ENCODE peak calls at places on chromosomes 2 and 18, in eight cellular contexts. X is cardiac muscle cell; Z is endothelial cell of umbilical vein; K is A549; P is right atrium auricular region; J is tibial artery; M is prostate gland; L is naive thymus-derived CD4-positive, alpha-beta T cell. H is an unnamed sample. For H3K4me1, the result is how much of the 10 kb centered on the place peaks cover.

GRCh38 chr2:174603280-174603679 is 5.7 kb upstream of the WIPF1 start:
- DNase-seq in X (peak), K (peak), M (peak), L (no peak), P (peak), J (peak), Z (peak), H (peak)

GRCh38 chr2:53994735-53995538 is 24.1 kb upstream of the PSME4 start:
- DNase-seq in J (no peak), X (no peak), K (no peak), P (no peak), Z (no peak), L (no peak), M (no peak), H (peak)

GRCh38 chr2:239608723-239609122 is 207.9 kb upstream of the HDAC4 start:
- DNase-seq in L (no peak), Z (no peak), J (no peak), X (no peak), M (no peak), P (peak), K (no peak), H (no peak)

GRCh38 chr2:174873457-174873856 is 109.2 kb upstream of the CHRNA1 start:
- DNase-seq in Z (no peak), X (peak), K (no peak), P (no peak), M (no peak), L (no peak), J (no peak), H (no peak)

GRCh38 chr2:239175181-239175580 is 225.6 kb downstream of the HDAC4 start:
- DNase-seq in M (no peak), P (no peak), X (no peak), Z (no peak), J (no peak), K (no peak), L (no peak), H (no peak)

GRCh38 chr2:11177871-11178598 is 22.8 kb downstream of the SLC66A3 start:
- DNase-seq in X (no peak), L (no peak), P (no peak), J (no peak), K (no peak), M (no peak), Z (no peak), H (no peak)

GRCh38 chr2:28509361-28509760 is 13.5 kb downstream of the PLB1 start:
- DNase-seq in P (peak), M (no peak), X (no peak), K (no peak), Z (no peak), J (no peak), L (no peak), H (no peak)

GRCh38 chr18:45155526-45155925 is 459.8 kb upstream of the SLC14A2 start:
- DNase-seq in Z (no peak), M (no peak), X (no peak), P (no peak), J (no peak), K (no peak), L (no peak), H (no peak)

GRCh38 chr2:44980786-44981713 is 28.2 kb downstream of the SIX2 start:
- DNase-seq in K (no peak), L (no peak), M (no peak), J (no peak), Z (no peak), X (no peak), P (no peak), H (no peak)

GRCh38 chr2:23595601-23596251 is 210.7 kb downstream of the KLHL29 start:
- DNase-seq in K (no peak), J (no peak), M (peak), P (no peak), X (peak), Z (no peak), L (no peak), H (no peak)

GRCh38 chr2:137302957-137303356 is 537.6 kb downstream of the THSD7B start:
- DNase-seq in L (no peak), X (no peak), M (no peak), P (no peak), Z (no peak), J (no peak), K (no peak), H (no peak)

GRCh38 chr2:239952665-239953417 is 72.3 kb downstream of the NDUFA10 start:
- DNase-seq in J (no peak), K (no peak), X (no peak), L (no peak), Z (no peak), M (no peak), P (no peak), H (no peak)

GRCh38 chr2:69931832-69932595 is 17.1 kb downstream of the MXD1 start:
- DNase-seq in K (no peak), J (no peak), L (no peak), P (no peak), Z (no peak), M (no peak), X (no peak), H (no peak)

GRCh38 chr2:19021721-19022120 is 336.7 kb downstream of the OSR1 start:
- DNase-seq in J (no peak), X (peak), P (no peak), Z (no peak), M (no peak), L (no peak), K (no peak), H (no peak)

GRCh38 chr2:128145651-128146050 is 54.7 kb downstream of the UGGT1 start:
- DNase-seq in L (no peak), J (no peak), X (peak), Z (peak), M (no peak), K (no peak), P (no peak), H (no peak)

GRCh38 chr2:176092270-176093144 is at the start of gene HOXD13:
- DNase-seq in X (no peak), Z (no peak), P (no peak), J (no peak), L (no peak), K (no peak), M (peak), H (no peak)

GRCh38 chr18:71237636-71238035 is 948.8 kb downstream of the SOCS6 start:
- DNase-seq in X (no peak), K (no peak), J (no peak), M (no peak), Z (no peak), L (no peak), P (no peak), H (no peak)

GRCh38 chr2:217370391-217370790 is 510.5 kb upstream of the TNP1 start:
- DNase-seq in K (peak), J (no peak), X (peak), L (no peak), Z (no peak), P (no peak), M (no peak), H (no peak)

GRCh38 chr18:45588284-45588683 is 27.0 kb upstream of the SLC14A2 start:
- DNase-seq in P (no peak), J (no peak), K (no peak), M (no peak), L (no peak), X (peak), Z (no peak), H (no peak)

GRCh38 chr2:43136862-43137261 is 89.5 kb downstream of the ZFP36L2 start:
- DNase-seq in P (no peak), Z (no peak), M (no peak), K (no peak), L (peak), X (no peak), J (no peak), H (peak)

GRCh38 chr2:8882094-8882493 is 44.7 kb upstream of the KIDINS220 start:
- DNase-seq in M (no peak), X (peak), K (peak), L (no peak), P (no peak), Z (no peak), J (no peak), H (no peak)

GRCh38 chr18:24228661-24229053 is 89.8 kb downstream of the CABYR start:
- DNase-seq in J (no peak), M (no peak), K (peak), P (no peak), L (no peak), X (no peak), Z (no peak), H (no peak)

GRCh38 chr18:45066210-45066609 is 385.5 kb downstream of the SETBP1 start:
- DNase-seq in Z (no peak), L (no peak), M (no peak), J (no peak), K (no peak), P (no peak), X (no peak), H (no peak)

GRCh38 chr2:47005687-47006086 is 90.1 kb upstream of the MCFD2 start:
- DNase-seq in K (no peak), P (no peak), M (no peak), X (no peak), J (no peak), L (no peak), Z (no peak), H (no peak)

GRCh38 chr18:46398625-46399024 is 258.4 kb downstream of the LOXHD1 start:
- DNase-seq in L (no peak), K (peak), P (no peak), M (no peak), Z (no peak), X (no peak), J (no peak), H (no peak)

GRCh38 chr18:57434536-57435494 is at the start of gene ONECUT2:
- DNase-seq in K (peak), X (peak), J (peak), P (peak), L (peak), Z (peak), M (peak), H (peak)

GRCh38 chr2:105537466-105537865 is 138.6 kb upstream of the FHL2 start:
- DNase-seq in Z (no peak), L (no peak), M (no peak), X (no peak), P (peak), J (no peak), K (no peak), H (no peak)

GRCh38 chr2:180520816-180521595 is 459.4 kb upstream of the UBE2E3 start:
- DNase-seq in Z (peak), X (no peak), P (no peak), K (peak), J (no peak), L (no peak), M (no peak), H (no peak)

GRCh38 chr2:128363991-128364390 is 45.3 kb upstream of the HS6ST1 start:
- DNase-seq in K (no peak), X (peak), Z (peak), M (no peak), P (no peak), J (peak), L (no peak), H (no peak)

GRCh38 chr2:149994057-149994728 is 406.6 kb upstream of the MMADHC start:
- DNase-seq in J (no peak), X (peak), K (peak), P (no peak), M (peak), Z (no peak), L (no peak), H (no peak)

DNA sequence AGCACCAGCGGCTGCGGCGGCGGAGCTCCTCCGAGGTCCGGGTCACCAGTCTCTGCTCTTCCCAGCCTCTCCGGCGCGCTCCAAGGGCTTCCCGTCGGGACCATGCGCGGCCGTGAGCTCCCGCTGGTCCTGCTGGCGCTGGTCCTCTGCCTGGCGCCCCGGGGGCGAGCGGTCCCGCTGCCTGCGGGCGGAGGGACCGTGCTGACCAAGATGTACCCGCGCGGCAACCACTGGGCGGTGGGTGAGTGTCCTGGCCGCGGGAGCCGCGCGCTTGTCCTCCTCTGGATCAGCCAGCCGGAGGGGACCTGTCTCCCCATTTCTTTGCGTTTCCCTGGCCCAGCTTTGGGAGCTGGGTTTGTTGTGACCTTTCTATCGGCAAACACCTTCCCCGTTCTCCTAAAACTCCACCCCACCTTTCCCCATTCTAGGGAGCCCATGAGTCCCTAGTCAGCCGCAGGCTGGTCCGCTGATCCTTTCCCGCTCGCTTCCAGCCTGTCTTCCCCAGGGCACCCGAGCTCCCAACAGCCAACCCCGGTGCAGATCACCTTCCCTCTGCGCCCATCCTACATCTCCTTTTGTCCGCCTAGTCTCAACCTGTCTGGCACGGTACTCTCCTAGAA is 316 bp downstream of the GRP start:
- DNase-seq in M (no peak), X (no peak), J (no peak), K (no peak), Z (no peak), L (no peak), P (no peak), H (no peak)
- H3K4me3 ChIP-seq in M (no peak), X (peak), J (no peak), K (no peak), Z (no peak), L (no peak), P (no peak), H (no peak)

DNA sequence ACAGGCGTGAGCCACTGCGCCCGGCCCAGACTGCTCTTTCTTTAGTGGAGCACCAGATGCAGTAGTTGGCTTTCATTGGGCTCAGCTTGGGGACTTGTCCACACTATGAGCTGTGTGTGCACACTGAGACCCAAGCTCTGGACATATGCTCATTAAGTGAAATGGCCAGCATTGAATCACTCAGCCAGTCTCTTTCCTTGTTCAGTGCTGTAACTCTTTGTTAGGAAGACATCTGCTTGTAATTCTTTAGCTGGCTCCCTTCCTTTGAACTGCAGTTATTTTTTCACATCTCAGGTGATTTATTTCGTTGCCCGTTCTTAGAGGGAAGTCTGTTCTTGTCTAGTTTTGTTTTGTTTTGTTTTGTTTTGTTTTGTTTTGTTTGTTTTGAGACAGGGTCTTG is 70.5 kb downstream of the CAB39 start:
- DNase-seq in X (no peak), M (no peak), J (no peak), Z (no peak), L (no peak), P (no peak), K (no peak), H (no peak)
- H3K4me1 ChIP-seq in X (under half), M (under half), J (under half), Z (under half), L (under half), P (half or more), K (under half), H (under half)

DNA sequence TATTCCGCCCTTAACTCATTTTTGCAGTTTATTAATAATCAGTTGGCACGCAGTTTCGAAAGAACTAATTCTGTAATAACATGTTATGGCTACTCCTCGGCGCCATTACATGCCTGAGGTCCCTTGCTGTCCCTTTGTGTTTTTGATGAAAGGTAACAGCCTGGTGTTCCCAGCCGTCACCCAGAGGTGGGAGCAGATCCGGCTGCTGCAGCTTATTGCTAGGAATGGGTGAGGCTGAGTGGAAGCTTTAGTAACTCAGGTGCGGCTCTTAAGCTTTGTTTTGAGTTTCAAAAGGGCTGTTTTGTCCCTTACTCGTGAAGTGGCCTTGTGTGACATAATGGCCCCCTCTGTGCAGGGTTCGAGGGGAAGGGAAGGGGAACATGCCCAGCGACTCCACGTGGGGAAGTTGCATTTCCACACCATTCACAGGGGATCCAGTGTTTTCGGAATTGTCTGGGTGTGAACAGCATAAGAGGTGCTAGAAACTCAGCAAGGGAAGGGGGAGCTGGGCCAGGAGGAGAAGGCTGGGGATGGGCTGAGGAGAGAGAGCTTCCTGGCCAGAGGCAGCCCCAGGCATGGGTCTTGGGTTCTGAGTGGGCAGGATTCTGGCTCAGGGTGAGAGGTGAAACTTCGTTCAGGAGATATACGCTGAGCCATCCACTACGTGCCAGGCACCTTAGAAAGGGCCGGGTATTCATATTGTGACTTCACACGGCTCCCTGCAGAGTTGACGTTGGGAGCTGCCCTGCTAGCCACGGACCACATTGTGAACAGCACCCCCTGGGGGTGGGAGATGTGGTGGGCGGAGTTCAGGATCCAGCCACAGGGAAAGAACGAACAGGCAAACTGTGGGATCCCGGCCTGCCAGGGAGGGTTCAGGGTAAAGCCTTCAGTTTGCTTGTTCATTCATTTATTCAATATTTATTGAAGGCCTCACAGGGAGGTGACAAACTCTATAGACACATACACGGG is 84.4 kb downstream of the TGOLN2 start:
- DNase-seq in Z (peak), K (peak), M (no peak), J (peak), P (no peak), X (peak), L (no peak), H (no peak)
- H3K27ac ChIP-seq in Z (no peak), K (no peak), M (no peak), J (no peak), P (no peak), X (no peak), L (no peak), H (no peak)

DNA sequence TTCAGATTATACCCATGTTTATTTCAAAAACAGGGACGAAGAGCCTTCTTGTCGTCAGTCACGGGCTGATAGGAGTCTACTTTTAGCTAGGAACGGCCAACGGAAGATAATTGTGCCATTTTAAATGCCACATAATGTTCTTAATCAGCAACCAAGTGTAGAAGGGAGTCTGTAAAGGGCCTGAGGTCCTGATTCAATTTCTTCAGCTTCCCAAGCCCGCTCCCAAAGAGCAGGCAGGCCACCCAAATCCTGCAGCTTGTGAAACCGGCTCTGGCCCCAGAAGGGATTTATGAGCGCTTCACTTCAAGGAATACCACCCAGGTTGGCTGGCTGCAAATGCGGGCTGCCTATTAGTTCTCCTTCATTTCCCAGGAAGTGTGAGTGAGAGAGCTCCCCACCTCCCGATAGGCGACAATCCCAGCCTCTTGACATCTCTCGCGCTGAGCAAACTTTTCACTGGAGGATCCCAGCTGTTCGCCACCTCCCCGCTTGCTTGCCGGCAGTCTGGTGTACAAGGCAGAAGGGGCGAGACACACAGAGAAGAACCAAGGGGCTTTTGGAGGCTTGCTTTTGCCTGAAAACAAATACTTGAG is 272.9 kb downstream of the CDH20 start:
- DNase-seq in P (peak), X (peak), Z (no peak), M (no peak), K (peak), J (peak), L (no peak), H (no peak)
- H3K4me3 ChIP-seq in P (peak), X (peak), Z (no peak), M (no peak), K (peak), J (peak), L (no peak), H (no peak)

DNA sequence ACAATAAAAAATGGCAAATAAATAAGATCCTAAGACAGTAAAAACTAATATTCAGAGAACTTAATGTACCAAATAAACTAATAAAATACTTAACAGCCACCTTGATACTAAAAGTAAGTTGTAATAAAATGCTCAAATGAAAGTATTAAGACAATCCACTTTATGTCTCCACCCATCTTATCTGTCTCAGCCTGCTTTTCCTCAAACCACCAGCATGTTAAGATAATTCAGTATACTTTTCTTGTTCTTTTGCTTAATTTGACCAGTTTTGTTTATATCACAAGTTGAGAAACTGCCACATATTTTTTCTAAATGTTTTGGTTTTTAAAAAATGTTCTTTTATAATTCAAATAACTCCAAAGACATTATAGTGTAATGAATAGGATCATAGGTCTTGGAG is 142.0 kb downstream of the MBD5 start:
- DNase-seq in M (no peak), J (no peak), L (no peak), K (no peak), X (no peak), P (no peak), Z (no peak), H (no peak)
- H3K4me1 ChIP-seq in M (under half), J (under half), L (under half), K (under half), X (under half), P (under half), Z (under half), H (under half)